ENCODE peak calls at places on chromosomes 1 and 21, in four cellular contexts. R, N, W and V are unnamed samples.

GRCh38 chr1:168179411-168180147 is 817 bp downstream of the TIPRL start:
- DNase-seq in N (peak), R (no peak), W (peak), V (peak)

GRCh38 chr1:94792473-94792875 is 27.7 kb upstream of the SLC44A3 start:
- DNase-seq in W (peak), R (no peak), N (peak), V (peak)

GRCh38 chr1:38964140-38964548 is 22.5 kb upstream of the RHBDL2 start:
- DNase-seq in W (no peak), N (no peak), R (no peak), V (no peak)

GRCh38 chr1:112265946-112266345 is 130.1 kb upstream of the CTTNBP2NL start:
- DNase-seq in W (no peak), N (no peak), R (no peak), V (no peak)

GRCh38 chr1:155007253-155007828 is 4.7 kb downstream of the ZBTB7B start:
- DNase-seq in N (no peak), R (peak), W (no peak), V (no peak)

GRCh38 chr1:94951056-94951455 is 24.1 kb upstream of the CNN3 start:
- DNase-seq in W (no peak), R (no peak), N (no peak), V (no peak)

GRCh38 chr21:38920631-38921398 is 115.1 kb downstream of the ETS2 start:
- DNase-seq in R (peak), N (peak), W (peak), V (peak)

GRCh38 chr1:108504447-108504846 is 54.3 kb downstream of the NBPF6 start:
- DNase-seq in N (no peak), W (no peak), R (no peak), V (no peak)

GRCh38 chr21:28152729-28153128 is 839.9 kb downstream of the LTN1 start:
- DNase-seq in W (no peak), N (peak), R (no peak), V (no peak)

GRCh38 chr1:187383366-187383765 is 554.6 kb downstream of the PLA2G4A start:
- DNase-seq in R (no peak), W (no peak), N (no peak), V (no peak)

GRCh38 chr1:62687421-62687902 is 724 bp downstream of the DOCK7 start:
- DNase-seq in W (peak), R (peak), N (peak), V (peak)

GRCh38 chr21:40466893-40467483 is 380.0 kb downstream of the DSCAM start:
- DNase-seq in N (peak), W (peak), R (no peak), V (peak)

GRCh38 chr1:31084782-31085569 is 19.5 kb upstream of the PUM1 start:
- DNase-seq in W (no peak), R (no peak), N (no peak), V (no peak)

GRCh38 chr1:221381858-221382623 is 359.8 kb downstream of the DUSP10 start:
- DNase-seq in N (no peak), W (no peak), R (no peak), V (no peak)

GRCh38 chr1:16279186-16279585 is 42.2 kb upstream of the CPLANE2 start:
- DNase-seq in N (no peak), R (no peak), W (no peak), V (no peak)

GRCh38 chr1:53547321-53547720 is 88.1 kb downstream of the DMRTB1 start:
- DNase-seq in N (no peak), W (no peak), R (no peak), V (no peak)

GRCh38 chr1:56376188-56376984 is 203.0 kb downstream of the PLPP3 start:
- DNase-seq in R (peak), N (peak), W (peak), V (peak)

GRCh38 chr1:27416387-27417111 is 24.1 kb downstream of the GPR3 start:
- DNase-seq in W (peak), R (no peak), N (peak), V (peak)

GRCh38 chr1:203128691-203129500 is 1.4 kb downstream of the ADORA1 start:
- DNase-seq in R (peak), N (no peak), W (no peak), V (no peak)

GRCh38 chr1:3943806-3944620 is 43.9 kb upstream of the C1orf174 start:
- DNase-seq in R (no peak), W (no peak), N (no peak), V (no peak)

GRCh38 chr21:32055305-32055704 is 182.5 kb downstream of the HUNK start:
- DNase-seq in R (no peak), W (no peak), N (no peak), V (no peak)

GRCh38 chr1:183318433-183318832 is 99.7 kb downstream of the NMNAT2 start:
- DNase-seq in R (peak), W (peak), N (peak), V (peak)

GRCh38 chr1:11862890-11863289 is 4.1 kb upstream of the NPPB start:
- DNase-seq in R (no peak), N (peak), W (no peak), V (no peak)

DNA sequence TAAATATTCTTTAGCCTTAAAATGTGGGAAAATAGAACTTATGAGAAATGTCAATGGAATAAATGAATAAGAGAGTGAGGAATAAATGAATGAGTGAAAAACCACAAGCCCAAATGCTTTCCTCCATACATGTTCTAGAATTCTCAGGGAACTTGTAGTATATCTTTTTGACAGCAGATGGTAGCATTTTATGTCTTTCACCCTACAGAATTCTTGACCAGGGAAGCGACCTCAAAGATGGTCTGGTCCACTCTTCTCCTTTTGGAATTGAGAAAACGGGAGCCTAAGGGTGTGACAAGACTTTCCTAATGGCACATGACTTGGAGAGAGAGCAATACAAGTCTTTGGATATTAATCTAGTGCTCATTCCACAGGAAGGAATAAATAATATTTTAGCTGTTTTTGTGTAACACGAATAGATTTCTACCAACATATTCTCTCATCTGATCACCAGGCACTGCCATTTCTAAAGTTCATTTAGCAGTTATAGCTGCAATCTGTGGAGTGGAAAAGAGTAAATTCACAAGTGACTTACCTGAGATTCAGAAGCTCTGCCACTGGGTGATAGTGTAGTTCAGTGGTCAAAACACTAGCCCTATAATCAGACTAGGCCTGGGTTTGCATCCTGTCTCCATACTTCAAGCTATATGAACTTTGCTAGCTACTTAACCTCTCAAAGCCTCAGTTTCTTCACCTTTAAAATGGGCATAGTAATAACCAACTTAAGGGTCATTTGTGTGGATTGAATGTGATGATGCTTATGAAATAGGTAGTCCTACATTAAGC is 15.0 kb upstream of the F5 start:
- DNase-seq in N (peak), W (peak), R (no peak), V (peak)
- TF ChIP-seq CTCF in N (peak), W (peak), R (no peak), V (peak)

DNA sequence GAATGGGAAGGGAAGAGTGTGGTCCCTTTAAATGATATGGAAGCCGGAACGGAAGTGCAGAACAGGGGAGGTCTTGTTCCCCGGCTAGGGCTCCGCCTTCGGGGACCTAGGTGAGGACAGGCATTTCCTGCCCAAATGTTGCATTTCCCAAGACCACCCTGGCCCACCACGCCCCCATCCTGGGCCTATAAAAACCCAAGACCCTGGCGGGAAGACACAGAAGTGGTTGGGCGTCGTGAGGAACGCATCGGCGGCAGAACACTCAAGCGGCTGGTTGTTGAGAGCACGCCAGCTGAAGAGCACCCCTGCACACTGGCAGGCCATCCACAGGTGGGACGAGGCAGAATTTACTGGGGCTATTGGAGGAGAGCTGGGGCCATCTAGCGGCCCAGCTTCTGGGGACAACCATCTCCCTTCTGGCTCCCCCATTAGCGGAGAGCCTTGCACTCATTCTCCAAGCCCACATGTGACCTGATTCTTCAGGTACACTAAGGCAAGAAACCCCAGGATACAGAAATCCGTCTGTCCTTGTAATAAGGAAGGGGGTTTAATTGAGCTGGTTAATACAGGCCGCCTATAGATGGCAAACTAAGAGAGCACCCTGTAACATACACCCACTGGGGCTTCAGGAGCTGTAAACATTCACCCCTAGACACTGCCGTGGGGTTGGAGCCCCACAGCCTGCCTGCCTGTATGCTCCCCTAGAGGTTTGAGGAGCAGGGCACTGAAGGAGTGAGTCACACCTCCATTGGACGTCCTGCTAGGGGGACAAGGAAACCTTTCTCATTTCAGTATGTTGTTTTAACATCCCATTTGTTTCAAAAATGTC is 1327.9 kb downstream of the BRINP3 start:
- DNase-seq in W (no peak), R (no peak), N (no peak), V (no peak)
- H3K4me3 ChIP-seq in W (no peak), R (no peak), N (peak), V (no peak)

GRCh38 chr1:45411510-45411899 is 71.3 kb upstream of the MUTYH start:
- DNase-seq in N (peak), W (no peak), R (no peak), V (no peak)

GRCh38 chr1:45410850-45411509 is 70.7 kb upstream of the MUTYH start:
- DNase-seq in R (no peak), N (peak), W (peak), V (no peak)

GRCh38 chr1:45409243-45409642 is 69.0 kb upstream of the MUTYH start:
- DNase-seq in N (no peak), R (no peak), W (no peak), V (no peak)

GRCh38 chr1:45414746-45415145 is 74.5 kb upstream of the MUTYH start:
- DNase-seq in R (no peak), N (no peak), W (no peak), V (no peak)

DNA sequence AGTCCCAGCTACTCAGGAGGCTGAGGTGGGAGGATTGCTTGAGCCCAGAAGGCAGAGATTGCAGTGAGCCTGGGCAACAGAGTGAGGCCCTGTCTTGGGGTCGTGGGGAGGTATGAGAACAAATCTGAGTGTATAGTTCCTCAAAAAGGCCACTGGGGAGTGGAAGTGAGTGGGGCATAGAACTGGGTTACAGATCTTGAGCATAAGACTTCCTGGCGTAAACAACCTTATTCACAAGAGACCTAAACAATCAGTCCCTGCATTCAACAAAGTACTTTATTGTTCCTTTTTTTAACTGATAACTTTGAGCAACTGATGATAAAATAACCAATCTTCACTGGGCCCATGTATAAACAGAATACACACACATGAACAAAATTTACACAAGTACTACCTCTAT is 72.7 kb upstream of the MUTYH start:
- DNase-seq in W (no peak), N (no peak), R (no peak), V (no peak)
- TF ChIP-seq CTCF in W (no peak), N (no peak), R (no peak), V (no peak)

DNA sequence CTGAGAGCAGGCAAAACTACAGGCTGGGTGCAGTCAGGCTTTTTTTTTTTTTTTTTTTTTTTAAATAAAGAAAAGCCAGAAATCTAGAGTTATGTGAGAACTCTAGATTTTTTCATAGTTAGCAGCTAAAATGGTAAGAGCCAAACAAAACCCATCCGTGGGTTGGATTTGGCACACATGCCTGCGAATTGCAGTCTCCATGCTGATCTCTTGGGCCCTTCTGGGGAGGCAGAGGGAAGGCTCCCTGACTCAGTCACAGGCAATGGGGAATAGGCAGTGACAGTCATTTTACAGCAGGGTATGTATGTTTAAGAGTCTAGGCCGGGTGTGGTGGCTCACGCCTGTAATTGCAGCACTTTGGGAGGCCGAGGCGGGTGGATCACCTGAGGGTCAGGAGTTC is 2.6 kb downstream of the TXLNA start:
- DNase-seq in W (no peak), N (no peak), R (no peak), V (no peak)
- H3K4me3 ChIP-seq in W (peak), N (no peak), R (no peak), V (peak)

DNA sequence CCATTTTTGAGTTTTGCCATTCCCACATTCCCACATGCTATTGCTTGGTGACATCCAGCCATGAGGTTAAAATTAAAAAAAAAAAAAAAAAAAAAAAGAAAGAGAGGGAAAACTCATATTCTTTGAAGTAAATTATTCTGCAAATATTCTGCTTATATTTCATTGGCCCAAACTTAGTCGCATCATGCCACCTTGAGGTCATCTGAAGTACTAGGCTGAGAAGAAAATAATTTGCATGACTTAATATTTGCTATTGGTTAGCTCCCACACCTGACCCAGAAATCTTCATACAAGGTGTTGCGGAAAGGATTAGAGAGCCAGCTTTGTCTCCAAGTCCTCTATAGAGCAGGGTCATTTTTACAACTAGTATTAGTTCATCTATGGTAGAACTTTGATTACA is 2206.0 kb downstream of the MRPL39 start:
- DNase-seq in R (no peak), W (peak), N (peak), V (peak)
- TF ChIP-seq CTCF in R (no peak), W (no peak), N (no peak), V (no peak)

GRCh38 chr1:229110986-229111385 is 159.9 kb upstream of the RAB4A start:
- DNase-seq in N (no peak), R (no peak), W (no peak), V (no peak)

GRCh38 chr1:229112832-229113548 is 157.9 kb upstream of the RAB4A start:
- DNase-seq in R (no peak), W (no peak), N (no peak), V (no peak)

GRCh38 chr1:229114315-229114714 is 156.6 kb upstream of the RAB4A start:
- DNase-seq in R (no peak), N (no peak), W (no peak), V (peak)

GRCh38 chr1:229109320-229109761 is 161.6 kb upstream of the RAB4A start:
- DNase-seq in R (no peak), N (no peak), W (no peak), V (no peak)

DNA sequence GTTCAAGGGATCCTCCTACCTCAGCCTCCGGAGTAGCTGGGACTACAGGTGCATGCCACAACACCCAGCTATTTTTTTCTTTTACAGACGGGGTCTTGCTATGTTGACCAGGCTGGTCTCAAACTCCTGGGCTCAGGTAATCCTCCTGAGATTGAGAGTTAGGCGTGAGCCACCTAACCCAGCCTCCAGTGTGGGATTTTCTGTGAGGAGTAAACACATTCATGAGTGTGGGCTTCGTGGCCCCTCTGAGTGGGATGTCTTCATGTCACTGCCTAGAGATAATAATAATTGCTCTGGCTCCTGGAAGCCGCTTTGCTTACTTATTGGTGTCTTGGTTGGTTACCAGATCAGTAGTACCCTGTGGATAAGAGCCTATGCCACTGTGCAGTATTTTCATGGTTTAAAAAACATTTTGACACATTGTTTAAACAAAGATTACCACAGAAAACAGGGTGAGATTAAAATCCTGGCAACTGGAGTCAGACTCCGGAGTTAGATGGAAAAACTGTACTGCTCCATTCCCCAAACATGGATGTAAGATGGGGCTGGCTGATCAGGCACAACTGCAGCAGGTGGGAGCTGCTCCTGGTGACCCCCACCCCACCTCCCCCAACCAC is 159.1 kb upstream of the RAB4A start:
- DNase-seq in W (peak), N (no peak), R (no peak), V (peak)
- H3K4me3 ChIP-seq in W (no peak), N (no peak), R (no peak), V (no peak)